ENCODE peak calls at places on chromosomes 16 and 17, in four cellular contexts. L is effector memory CD4-positive, alpha-beta T cell; E is activated CD4-positive, alpha-beta T cell treated with anti-CD3 and anti-CD28 coated beads for 48 hours; H is CD4-positive, CD25-positive, alpha-beta regulatory T cell. A is an unnamed sample.
A peak's percentile ranks its signal among the peaks of the same experiment; 100 is the strongest.

GRCh38 chr17:48593840-48594411 is 347 bp upstream of the HOXB5 start:
- DNase-seq in L (peak; percentile 63), E (peak; percentile 88), H (peak; percentile 79), A (peak; percentile 88)

GRCh38 chr17:40600486-40601046 is 35.3 kb upstream of the CCR7 start:
- DNase-seq in L (no peak), H (no peak), E (no peak), A (no peak)

GRCh38 chr17:12342609-12343248 is 322.1 kb downstream of the MAP2K4 start:
- DNase-seq in E (peak; percentile 33), H (no peak), L (no peak), A (peak; percentile 18)

GRCh38 chr16:69340095-69340644 is 598 bp downstream of the NIP7 start:
- DNase-seq in H (no peak), E (peak; percentile 51), L (no peak), A (peak; percentile 56)

GRCh38 chr17:43545383-43545632 is 832 bp downstream of the ETV4 start:
- DNase-seq in H (peak; percentile 22), E (no peak), L (peak; percentile 4), A (no peak)

GRCh38 chr16:4371481-4372314 is at the start of gene VASN:
- DNase-seq in L (peak; percentile 62), E (peak; percentile 77), H (peak; percentile 71), A (peak; percentile 73)

GRCh38 chr16:68403177-68403576 is 45.1 kb downstream of the SMPD3 start:
- DNase-seq in L (no peak), E (no peak), H (no peak), A (no peak)

GRCh38 chr17:17502741-17503565 is 6.8 kb upstream of the RASD1 start:
- DNase-seq in H (no peak), E (no peak), L (no peak), A (no peak)

GRCh38 chr17:28125530-28126382 is 83.3 kb downstream of the NLK start:
- DNase-seq in L (no peak), H (no peak), E (no peak), A (no peak)

GRCh38 chr17:82803606-82804005 is 36.2 kb downstream of the ZNF750 start:
- DNase-seq in L (no peak), E (no peak), H (no peak), A (no peak)

GRCh38 chr16:46949216-46949892 is 24.1 kb downstream of the DNAJA2 start:
- DNase-seq in L (no peak), E (peak; percentile 62), H (no peak), A (peak; percentile 84)

GRCh38 chr17:75508122-75508719 is 7.1 kb downstream of the CASKIN2 start:
- DNase-seq in E (no peak), H (no peak), L (no peak), A (no peak)

GRCh38 chr17:52209507-52209906 is 51.0 kb upstream of the CA10 start:
- DNase-seq in L (no peak), E (no peak), H (no peak), A (no peak)

GRCh38 chr17:45743626-45744326 is 40.3 kb upstream of the CRHR1 start:
- DNase-seq in L (no peak), E (no peak), H (no peak), A (no peak)

GRCh38 chr16:10151718-10152117 is 30.5 kb downstream of the GRIN2A start:
- DNase-seq in E (no peak), H (no peak), L (no peak), A (no peak)

GRCh38 chr17:76024353-76024752 is 2.8 kb downstream of the EVPL start:
- DNase-seq in H (no peak), E (no peak), L (no peak), A (no peak)

GRCh38 chr17:80105762-80106161 is 4.4 kb downstream of the GAA start:
- DNase-seq in E (no peak), H (no peak), L (no peak), A (no peak)

GRCh38 chr17:67610061-67610460 is 107.7 kb upstream of the NOL11 start:
- DNase-seq in H (no peak), E (no peak), L (no peak), A (no peak)

GRCh38 chr16:84603115-84603816 is 14.6 kb downstream of the COTL1 start:
- DNase-seq in L (no peak), E (peak; percentile 76), H (no peak), A (peak; percentile 78)

GRCh38 chr17:7132511-7133094 is 18.0 kb upstream of the ASGR2 start:
- DNase-seq in H (peak; percentile 59), E (peak; percentile 50), L (peak; percentile 17), A (peak; percentile 78)

GRCh38 chr17:15398291-15398690 is 56.9 kb upstream of the TEKT3 start:
- DNase-seq in E (no peak), H (no peak), L (no peak), A (no peak)

GRCh38 chr16:56262148-56262878 is 71.0 kb downstream of the GNAO1 start:
- DNase-seq in H (no peak), L (peak; percentile 48), E (peak; percentile 31), A (peak; percentile 61)

GRCh38 chr17:74369221-74369620 is 1.9 kb downstream of the GPR142 start:
- DNase-seq in H (no peak), E (peak; percentile 73), L (no peak), A (peak; percentile 82)

A was measured in activated CD4-positive, alpha-beta memory T cell treated with anti-CD3 and anti-CD28 coated beads for 36 hours.